ENCODE peak calls at places on chromosome X, in seven cellular contexts. G, N, E, R, I, A and W are unnamed samples.

GRCh38 chrX:30806187-30806728 is 82.8 kb downstream of the TAB3 start:
- DNase-seq in G (no peak), N (no peak), E (no peak), R (no peak), I (no peak), A (no peak), W (no peak)

GRCh38 chrX:129719268-129719667 is 19.5 kb upstream of the XPNPEP2 start:
- DNase-seq in G (no peak), N (peak; percentile 69), E (no peak), R (no peak), I (no peak), A (no peak), W (no peak)

GRCh38 chrX:67544871-67545771 is 1.3 kb downstream of the AR start:
- DNase-seq in G (peak; percentile 39), N (no peak), E (no peak), R (peak; percentile 64), I (peak; percentile 46), A (peak; percentile 38), W (peak; percentile 30)

GRCh38 chrX:136028383-136028984 is 43.2 kb downstream of the SLC9A6 start:
- DNase-seq in G (no peak), N (peak; percentile 80), E (no peak), R (no peak), I (no peak), A (no peak), W (no peak)

GRCh38 chrX:151702021-151702714 is 6.9 kb downstream of the PRRG3 start:
- DNase-seq in G (no peak), N (no peak), E (no peak), R (no peak), I (no peak), A (no peak), W (no peak)

GRCh38 chrX:86263526-86263925 is 115.3 kb downstream of the DACH2 start:
- DNase-seq in G (no peak), N (no peak), E (no peak), R (no peak), I (no peak), A (no peak), W (no peak)

GRCh38 chrX:143934542-143934941 is 50.7 kb downstream of the UBE2NL start:
- DNase-seq in G (no peak), N (no peak), E (no peak), R (no peak), I (no peak), A (no peak), W (no peak)

GRCh38 chrX:137033774-137034507 is at the start of gene GPR101:
- DNase-seq in G (no peak), N (no peak), E (no peak), R (no peak), I (no peak), A (no peak), W (no peak)

GRCh38 chrX:2594491-2594890 is 93.7 kb upstream of the DHRSX start:
- DNase-seq in G (no peak), N (no peak), E (no peak), R (peak; percentile 61), I (no peak), A (no peak), W (no peak)

GRCh38 chrX:9650091-9650490 is 115.6 kb downstream of the GPR143 start:
- DNase-seq in G (no peak), N (no peak), E (no peak), R (peak; percentile 64), I (no peak), A (no peak), W (no peak)

GRCh38 chrX:139448996-139449395 is 81.5 kb upstream of the F9 start:
- DNase-seq in G (no peak), N (peak; percentile 12), E (no peak), R (no peak), I (no peak), A (no peak), W (no peak)

GRCh38 chrX:138858438-138858837 is 146.9 kb upstream of the FGF13 start:
- DNase-seq in G (no peak), N (peak; percentile 76), E (no peak), R (no peak), I (no peak), A (no peak), W (no peak)

GRCh38 chrX:132491191-132491590 is 2.4 kb upstream of the MBNL3 start:
- DNase-seq in G (no peak), N (peak; percentile 79), E (no peak), R (no peak), I (no peak), A (no peak), W (no peak)

GRCh38 chrX:136272325-136272724 is 21.1 kb upstream of the MAP7D3 start:
- DNase-seq in G (no peak), N (no peak), E (no peak), R (no peak), I (no peak), A (no peak), W (no peak)

GRCh38 chrX:109774706-109775105 is 41.6 kb upstream of the ACSL4 start:
- DNase-seq in G (no peak), N (peak; percentile 76), E (no peak), R (no peak), I (no peak), A (no peak), W (no peak)

GRCh38 chrX:10158279-10158939 is 1.6 kb downstream of the CLCN4 start:
- DNase-seq in G (peak; percentile 35), N (no peak), E (no peak), R (no peak), I (peak; percentile 27), A (peak; percentile 52), W (peak; percentile 82)

GRCh38 chrX:150525061-150525919 is 43.1 kb upstream of the MTM1 start:
- DNase-seq in G (no peak), N (no peak), E (no peak), R (peak; percentile 91), I (no peak), A (no peak), W (no peak)

GRCh38 chrX:18994713-18995112 is 10.8 kb upstream of the PHKA2 start:
- DNase-seq in G (no peak), N (peak; percentile 89), E (no peak), R (no peak), I (no peak), A (no peak), W (no peak)

GRCh38 chrX:47143894-47144625 is 442 bp downstream of the NDUFB11 start:
- DNase-seq in G (peak; percentile 42), N (no peak), E (no peak), R (no peak), I (peak; percentile 58), A (peak; percentile 41), W (no peak)

GRCh38 chrX:18194688-18195087 is 26.0 kb downstream of the BEND2 start:
- DNase-seq in G (no peak), N (no peak), E (no peak), R (no peak), I (no peak), A (no peak), W (no peak)

GRCh38 chrX:479273-479981 is 92.7 kb upstream of the PPP2R3B start:
- DNase-seq in G (no peak), N (no peak), E (peak; percentile 38), R (no peak), I (no peak), A (no peak), W (no peak)

DNA sequence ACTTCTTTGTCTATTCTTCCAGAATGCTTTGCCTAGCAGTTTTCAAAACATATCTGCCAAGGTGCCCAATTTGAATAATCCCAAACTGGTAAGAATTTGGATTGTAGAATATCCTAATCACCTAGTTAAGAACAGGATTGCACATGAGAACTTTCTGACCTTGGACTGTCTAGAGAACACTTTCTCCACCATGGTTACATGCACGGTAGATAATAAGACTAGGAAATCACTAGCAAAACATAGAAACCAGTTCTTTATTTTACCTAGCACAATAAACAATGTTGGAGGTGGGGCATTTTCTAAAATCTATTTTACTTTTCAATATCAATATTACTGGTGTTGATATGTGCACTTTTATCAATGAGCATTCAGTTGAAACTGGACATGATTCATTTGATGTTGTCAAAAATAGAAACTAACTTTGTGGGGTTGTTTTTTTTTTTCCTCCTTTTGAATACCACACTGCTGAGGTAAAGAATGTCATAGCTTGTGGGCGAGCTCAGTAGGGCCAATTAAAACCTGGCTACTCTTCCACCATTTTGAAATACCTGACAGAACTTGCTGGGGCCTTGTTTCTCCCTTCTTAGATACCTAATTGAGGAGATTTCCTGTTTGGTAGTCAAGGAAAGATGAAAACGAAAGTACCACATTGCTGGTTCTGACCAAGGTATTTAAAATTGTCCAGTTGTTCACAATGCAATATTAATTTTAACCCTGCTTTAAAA is 10.4 kb downstream of the MID1IP1 start:
- DNase-seq in G (no peak), N (no peak), E (no peak), R (no peak), I (no peak), A (no peak), W (no peak)
- H3K4me1 ChIP-seq in G (no peaks in the 10 kb centered on the region), N (peaks cover 14% of the 10 kb centered on the region), E (no peaks in the 10 kb centered on the region), R (no peaks in the 10 kb centered on the region), I (peaks cover 2% of the 10 kb centered on the region), A (no peaks in the 10 kb centered on the region), W (peaks cover 16% of the 10 kb centered on the region)

DNA sequence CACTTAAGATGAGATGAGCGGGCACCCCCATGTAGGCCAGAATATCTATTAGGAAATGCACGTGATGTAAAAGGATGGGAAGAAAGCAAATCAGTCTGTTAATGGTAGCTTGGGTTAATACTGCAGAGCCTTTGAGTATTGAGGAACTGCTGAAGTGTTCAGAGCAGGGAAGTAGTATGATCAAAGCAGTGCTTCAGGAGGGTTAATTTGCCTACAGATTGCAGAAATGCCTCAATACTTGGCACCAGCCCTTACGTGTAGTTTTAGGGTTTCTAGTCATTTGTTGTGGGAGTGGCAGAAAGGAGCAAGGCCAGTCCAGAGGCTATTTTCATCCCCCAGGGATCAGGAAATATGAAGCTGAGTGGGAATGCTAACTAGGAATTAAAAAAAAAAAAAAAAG is 19.7 kb downstream of the ZFX start:
- DNase-seq in G (no peak), N (no peak), E (no peak), R (no peak), I (no peak), A (no peak), W (no peak)
- H3K4me1 ChIP-seq in G (peaks cover 46% of the 10 kb centered on the region), N (no peaks in the 10 kb centered on the region), E (no peaks in the 10 kb centered on the region), R (no peaks in the 10 kb centered on the region), I (peaks cover 11% of the 10 kb centered on the region), A (peaks cover 15% of the 10 kb centered on the region), W (peaks cover 27% of the 10 kb centered on the region)

DNA sequence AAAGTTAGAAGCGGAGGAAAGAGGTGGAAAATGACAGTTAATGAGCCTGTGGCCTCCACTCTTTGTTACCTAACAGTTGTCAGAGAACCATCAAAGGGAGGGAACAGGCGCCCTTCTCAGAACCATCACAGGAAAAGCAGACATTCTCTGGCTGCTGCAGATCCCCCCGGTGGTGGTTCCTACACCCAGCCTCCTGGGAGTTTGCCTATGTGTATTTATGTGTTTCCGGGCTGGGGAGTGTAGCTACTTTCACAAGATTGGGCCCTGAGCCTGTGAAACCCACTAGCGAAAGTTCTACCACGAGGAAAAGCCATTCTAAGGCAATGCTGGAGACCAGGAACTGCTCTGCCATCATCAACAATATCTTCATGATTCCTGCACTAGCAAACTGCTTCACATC is 52.7 kb upstream of the BCOR start:
- DNase-seq in G (no peak), N (peak; percentile 32), E (no peak), R (no peak), I (no peak), A (peak; percentile 2), W (no peak)
- H3K4me1 ChIP-seq in G (peaks cover 19% of the 10 kb centered on the region), N (peaks cover 39% of the 10 kb centered on the region), E (no peaks in the 10 kb centered on the region), R (no peaks in the 10 kb centered on the region), I (peaks cover 2% of the 10 kb centered on the region), A (peaks cover 4% of the 10 kb centered on the region), W (peaks cover 3% of the 10 kb centered on the region)

GRCh38 chrX:118520858-118521206 is 25.2 kb downstream of the DOCK11 start:
- DNase-seq in G (no peak), N (no peak), E (no peak), R (no peak), I (no peak), A (no peak), W (no peak)
- H3K4me1 ChIP-seq in G (no peaks in the 10 kb centered on the region), N (peaks cover 12% of the 10 kb centered on the region), E (peaks cover 16% of the 10 kb centered on the region), R (no peaks in the 10 kb centered on the region), I (no peaks in the 10 kb centered on the region), A (no peaks in the 10 kb centered on the region), W (peaks cover 44% of the 10 kb centered on the region)